ENCODE peak calls at places on chromosome 6, in seven cellular contexts. One of them, this sample, is unnamed. For H3K4me1, the result is how much of the 10 kb centered on the place peaks cover.

GRCh38 chr6:155646443-155646842 is 190.8 kb upstream of the NOX3 start:
- DNase-seq in CD4-positive, CD25-positive, alpha-beta regulatory T cell: no peak
- DNase-seq in H1: no peak
- DNase-seq in CD4-positive, alpha-beta memory T cell: no peak
- DNase-seq in CD8-positive, alpha-beta T cell: no peak
- DNase-seq in spleen: no peak
- DNase-seq in PC-3: no peak
- DNase-seq in this sample: no peak

GRCh38 chr6:145699462-145699861 is 35.9 kb downstream of the EPM2A start:
- DNase-seq in CD4-positive, CD25-positive, alpha-beta regulatory T cell: no peak
- DNase-seq in H1: no peak
- DNase-seq in CD4-positive, alpha-beta memory T cell: no peak
- DNase-seq in CD8-positive, alpha-beta T cell: no peak
- DNase-seq in spleen: no peak
- DNase-seq in PC-3: peak
- DNase-seq in this sample: no peak

GRCh38 chr6:108621117-108621516 is 60.4 kb downstream of the FOXO3 start:
- DNase-seq in CD4-positive, CD25-positive, alpha-beta regulatory T cell: no peak
- DNase-seq in H1: no peak
- DNase-seq in CD4-positive, alpha-beta memory T cell: no peak
- DNase-seq in CD8-positive, alpha-beta T cell: no peak
- DNase-seq in spleen: no peak
- DNase-seq in PC-3: peak
- DNase-seq in this sample: no peak

GRCh38 chr6:156378853-156379252 is 398.3 kb upstream of the ARID1B start:
- DNase-seq in CD4-positive, CD25-positive, alpha-beta regulatory T cell: peak
- DNase-seq in H1: no peak
- DNase-seq in CD4-positive, alpha-beta memory T cell: no peak
- DNase-seq in CD8-positive, alpha-beta T cell: no peak
- DNase-seq in spleen: no peak
- DNase-seq in PC-3: no peak
- DNase-seq in this sample: no peak

GRCh38 chr6:34305982-34306702 is 57.3 kb upstream of the SMIM29 start:
- DNase-seq in CD4-positive, CD25-positive, alpha-beta regulatory T cell: no peak
- DNase-seq in H1: no peak
- DNase-seq in CD4-positive, alpha-beta memory T cell: no peak
- DNase-seq in CD8-positive, alpha-beta T cell: no peak
- DNase-seq in spleen: no peak
- DNase-seq in PC-3: no peak
- DNase-seq in this sample: no peak

GRCh38 chr6:131765081-131765852 is 42.6 kb upstream of the ENPP1 start:
- DNase-seq in CD4-positive, CD25-positive, alpha-beta regulatory T cell: no peak
- DNase-seq in H1: no peak
- DNase-seq in CD4-positive, alpha-beta memory T cell: no peak
- DNase-seq in CD8-positive, alpha-beta T cell: no peak
- DNase-seq in spleen: no peak
- DNase-seq in PC-3: no peak
- DNase-seq in this sample: no peak

GRCh38 chr6:3518356-3518841 is 61.5 kb upstream of the SLC22A23 start:
- DNase-seq in CD4-positive, CD25-positive, alpha-beta regulatory T cell: no peak
- DNase-seq in H1: no peak
- DNase-seq in CD4-positive, alpha-beta memory T cell: no peak
- DNase-seq in CD8-positive, alpha-beta T cell: no peak
- DNase-seq in spleen: no peak
- DNase-seq in PC-3: peak
- DNase-seq in this sample: no peak

GRCh38 chr6:113634352-113635163 is 222.6 kb upstream of the MARCKS start:
- DNase-seq in CD4-positive, CD25-positive, alpha-beta regulatory T cell: no peak
- DNase-seq in H1: no peak
- DNase-seq in CD4-positive, alpha-beta memory T cell: no peak
- DNase-seq in CD8-positive, alpha-beta T cell: no peak
- DNase-seq in spleen: no peak
- DNase-seq in PC-3: peak
- DNase-seq in this sample: no peak

GRCh38 chr6:122408697-122409458 is 9.4 kb downstream of the HSF2 start:
- DNase-seq in CD4-positive, CD25-positive, alpha-beta regulatory T cell: peak
- DNase-seq in H1: no peak
- DNase-seq in CD4-positive, alpha-beta memory T cell: peak
- DNase-seq in CD8-positive, alpha-beta T cell: no peak
- DNase-seq in spleen: no peak
- DNase-seq in PC-3: no peak
- DNase-seq in this sample: no peak

GRCh38 chr6:69865126-69865525 is 1.2 kb upstream of the COL19A1 start:
- DNase-seq in CD4-positive, CD25-positive, alpha-beta regulatory T cell: no peak
- DNase-seq in H1: no peak
- DNase-seq in CD4-positive, alpha-beta memory T cell: no peak
- DNase-seq in CD8-positive, alpha-beta T cell: no peak
- DNase-seq in spleen: no peak
- DNase-seq in PC-3: peak
- DNase-seq in this sample: no peak

GRCh38 chr6:93242049-93242448 is 177.3 kb downstream of the EPHA7 start:
- DNase-seq in CD4-positive, CD25-positive, alpha-beta regulatory T cell: no peak
- DNase-seq in H1: no peak
- DNase-seq in CD4-positive, alpha-beta memory T cell: no peak
- DNase-seq in CD8-positive, alpha-beta T cell: no peak
- DNase-seq in spleen: no peak
- DNase-seq in PC-3: no peak
- DNase-seq in this sample: no peak

GRCh38 chr6:5338177-5338960 is 77.1 kb downstream of the FARS2 start:
- DNase-seq in CD4-positive, CD25-positive, alpha-beta regulatory T cell: no peak
- DNase-seq in H1: no peak
- DNase-seq in CD4-positive, alpha-beta memory T cell: no peak
- DNase-seq in CD8-positive, alpha-beta T cell: no peak
- DNase-seq in spleen: no peak
- DNase-seq in PC-3: no peak
- DNase-seq in this sample: no peak

GRCh38 chr6:133817460-133818047 is 71.4 kb upstream of the TCF21 start:
- DNase-seq in CD4-positive, CD25-positive, alpha-beta regulatory T cell: no peak
- DNase-seq in H1: peak
- DNase-seq in CD4-positive, alpha-beta memory T cell: no peak
- DNase-seq in CD8-positive, alpha-beta T cell: peak
- DNase-seq in spleen: no peak
- DNase-seq in PC-3: peak
- DNase-seq in this sample: no peak

GRCh38 chr6:310671-311070 is 18.4 kb downstream of the DUSP22 start:
- DNase-seq in CD4-positive, CD25-positive, alpha-beta regulatory T cell: no peak
- DNase-seq in H1: no peak
- DNase-seq in CD4-positive, alpha-beta memory T cell: no peak
- DNase-seq in CD8-positive, alpha-beta T cell: no peak
- DNase-seq in spleen: no peak
- DNase-seq in PC-3: no peak
- DNase-seq in this sample: no peak
- H3K4me1 ChIP-seq in CD4-positive, CD25-positive, alpha-beta regulatory T cell: under half
- H3K4me1 ChIP-seq in H1: under half
- H3K4me1 ChIP-seq in CD4-positive, alpha-beta memory T cell: under half
- H3K4me1 ChIP-seq in CD8-positive, alpha-beta T cell: under half
- H3K4me1 ChIP-seq in spleen: under half
- H3K4me1 ChIP-seq in PC-3: under half
- H3K4me1 ChIP-seq in this sample: under half

GRCh38 chr6:42135722-42136121 is 6.7 kb downstream of the C6orf132 start:
- DNase-seq in CD4-positive, CD25-positive, alpha-beta regulatory T cell: no peak
- DNase-seq in H1: no peak
- DNase-seq in CD4-positive, alpha-beta memory T cell: no peak
- DNase-seq in CD8-positive, alpha-beta T cell: no peak
- DNase-seq in spleen: no peak
- DNase-seq in PC-3: no peak
- DNase-seq in this sample: no peak

GRCh38 chr6:42133926-42134325 is 8.5 kb downstream of the C6orf132 start:
- DNase-seq in CD4-positive, CD25-positive, alpha-beta regulatory T cell: no peak
- DNase-seq in H1: no peak
- DNase-seq in CD4-positive, alpha-beta memory T cell: no peak
- DNase-seq in CD8-positive, alpha-beta T cell: no peak
- DNase-seq in spleen: no peak
- DNase-seq in PC-3: no peak
- DNase-seq in this sample: no peak

GRCh38 chr6:42136508-42137191 is 5.8 kb downstream of the C6orf132 start:
- DNase-seq in CD4-positive, CD25-positive, alpha-beta regulatory T cell: no peak
- DNase-seq in H1: peak
- DNase-seq in CD4-positive, alpha-beta memory T cell: no peak
- DNase-seq in CD8-positive, alpha-beta T cell: peak
- DNase-seq in spleen: no peak
- DNase-seq in PC-3: peak
- DNase-seq in this sample: no peak

GRCh38 chr6:42137192-42137753 is 5.1 kb downstream of the C6orf132 start:
- DNase-seq in CD4-positive, CD25-positive, alpha-beta regulatory T cell: no peak
- DNase-seq in H1: peak
- DNase-seq in CD4-positive, alpha-beta memory T cell: no peak
- DNase-seq in CD8-positive, alpha-beta T cell: no peak
- DNase-seq in spleen: no peak
- DNase-seq in PC-3: peak
- DNase-seq in this sample: no peak

GRCh38 chr6:42135161-42135560 is 7.3 kb downstream of the C6orf132 start:
- DNase-seq in CD4-positive, CD25-positive, alpha-beta regulatory T cell: no peak
- DNase-seq in H1: no peak
- DNase-seq in CD4-positive, alpha-beta memory T cell: no peak
- DNase-seq in CD8-positive, alpha-beta T cell: no peak
- DNase-seq in spleen: no peak
- DNase-seq in PC-3: no peak
- DNase-seq in this sample: no peak
- H3K27ac ChIP-seq in CD4-positive, CD25-positive, alpha-beta regulatory T cell: no peak
- H3K27ac ChIP-seq in H1: no peak
- H3K27ac ChIP-seq in CD4-positive, alpha-beta memory T cell: no peak
- H3K27ac ChIP-seq in CD8-positive, alpha-beta T cell: no peak
- H3K27ac ChIP-seq in spleen: no peak
- H3K27ac ChIP-seq in PC-3: no peak
- H3K27ac ChIP-seq in this sample: no peak

GRCh38 chr6:31826793-31827285 is 699 bp upstream of the HSPA1B start:
- DNase-seq in CD4-positive, CD25-positive, alpha-beta regulatory T cell: no peak
- DNase-seq in H1: peak
- DNase-seq in CD4-positive, alpha-beta memory T cell: no peak
- DNase-seq in CD8-positive, alpha-beta T cell: peak
- DNase-seq in spleen: peak
- DNase-seq in PC-3: no peak
- DNase-seq in this sample: no peak

GRCh38 chr6:31821301-31822037 is 6.1 kb upstream of the HSPA1B start:
- DNase-seq in CD4-positive, CD25-positive, alpha-beta regulatory T cell: no peak
- DNase-seq in H1: peak
- DNase-seq in CD4-positive, alpha-beta memory T cell: no peak
- DNase-seq in CD8-positive, alpha-beta T cell: peak
- DNase-seq in spleen: peak
- DNase-seq in PC-3: peak
- DNase-seq in this sample: no peak

GRCh38 chr6:31822038-31822821 is 5.3 kb upstream of the HSPA1B start:
- DNase-seq in CD4-positive, CD25-positive, alpha-beta regulatory T cell: peak
- DNase-seq in H1: peak
- DNase-seq in CD4-positive, alpha-beta memory T cell: peak
- DNase-seq in CD8-positive, alpha-beta T cell: peak
- DNase-seq in spleen: peak
- DNase-seq in PC-3: peak
- DNase-seq in this sample: peak

GRCh38 chr6:31827286-31828079 is at the start of gene HSPA1B:
- DNase-seq in CD4-positive, CD25-positive, alpha-beta regulatory T cell: peak
- DNase-seq in H1: peak
- DNase-seq in CD4-positive, alpha-beta memory T cell: peak
- DNase-seq in CD8-positive, alpha-beta T cell: peak
- DNase-seq in spleen: peak
- DNase-seq in PC-3: peak
- DNase-seq in this sample: peak

DNA sequence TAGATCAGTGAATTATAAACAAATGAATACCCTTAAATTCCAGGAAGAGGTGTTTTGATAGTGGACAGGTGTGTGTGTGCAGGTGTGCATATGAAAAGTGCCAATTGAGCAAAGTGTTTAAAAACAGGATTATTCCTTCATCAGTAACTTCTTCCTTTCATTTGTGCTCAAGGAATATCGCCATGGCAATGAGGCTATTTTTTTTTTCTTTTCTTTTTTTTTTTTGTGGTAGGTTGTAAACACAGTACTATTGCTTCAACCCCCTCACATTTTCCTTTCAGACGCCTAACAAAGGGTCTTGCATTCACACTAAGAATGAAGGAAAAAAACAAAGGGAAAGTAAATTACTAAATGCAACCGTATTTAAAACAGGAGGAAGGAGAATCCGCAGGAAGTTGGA is 2.0 kb upstream of the HSPA1B start:
- DNase-seq in CD4-positive, CD25-positive, alpha-beta regulatory T cell: no peak
- DNase-seq in H1: no peak
- DNase-seq in CD4-positive, alpha-beta memory T cell: no peak
- DNase-seq in CD8-positive, alpha-beta T cell: no peak
- DNase-seq in spleen: no peak
- DNase-seq in PC-3: no peak
- DNase-seq in this sample: no peak
- H3K4me1 ChIP-seq in CD4-positive, CD25-positive, alpha-beta regulatory T cell: under half
- H3K4me1 ChIP-seq in H1: under half
- H3K4me1 ChIP-seq in CD4-positive, alpha-beta memory T cell: under half
- H3K4me1 ChIP-seq in CD8-positive, alpha-beta T cell: under half
- H3K4me1 ChIP-seq in spleen: under half
- H3K4me1 ChIP-seq in PC-3: under half
- H3K4me1 ChIP-seq in this sample: under half

GRCh38 chr6:111925296-111925695 is 52.0 kb upstream of the FYN start:
- DNase-seq in CD4-positive, CD25-positive, alpha-beta regulatory T cell: no peak
- DNase-seq in H1: no peak
- DNase-seq in CD4-positive, alpha-beta memory T cell: no peak
- DNase-seq in CD8-positive, alpha-beta T cell: no peak
- DNase-seq in spleen: no peak
- DNase-seq in PC-3: peak
- DNase-seq in this sample: no peak
- H3K27ac ChIP-seq in CD4-positive, CD25-positive, alpha-beta regulatory T cell: no peak
- H3K27ac ChIP-seq in H1: no peak
- H3K27ac ChIP-seq in CD4-positive, alpha-beta memory T cell: no peak
- H3K27ac ChIP-seq in CD8-positive, alpha-beta T cell: no peak
- H3K27ac ChIP-seq in spleen: no peak
- H3K27ac ChIP-seq in PC-3: peak
- H3K27ac ChIP-seq in this sample: no peak

GRCh38 chr6:36662827-36663256 is 15.7 kb upstream of the CDKN1A start:
- DNase-seq in CD4-positive, CD25-positive, alpha-beta regulatory T cell: no peak
- DNase-seq in H1: no peak
- DNase-seq in CD4-positive, alpha-beta memory T cell: no peak
- DNase-seq in CD8-positive, alpha-beta T cell: peak
- DNase-seq in spleen: no peak
- DNase-seq in PC-3: no peak
- DNase-seq in this sample: no peak

GRCh38 chr6:36666726-36667591 is 11.6 kb upstream of the CDKN1A start:
- DNase-seq in CD4-positive, CD25-positive, alpha-beta regulatory T cell: no peak
- DNase-seq in H1: peak
- DNase-seq in CD4-positive, alpha-beta memory T cell: no peak
- DNase-seq in CD8-positive, alpha-beta T cell: no peak
- DNase-seq in spleen: peak
- DNase-seq in PC-3: peak
- DNase-seq in this sample: no peak

GRCh38 chr6:36662380-36662779 is 16.1 kb upstream of the CDKN1A start:
- DNase-seq in CD4-positive, CD25-positive, alpha-beta regulatory T cell: no peak
- DNase-seq in H1: no peak
- DNase-seq in CD4-positive, alpha-beta memory T cell: no peak
- DNase-seq in CD8-positive, alpha-beta T cell: no peak
- DNase-seq in spleen: no peak
- DNase-seq in PC-3: no peak
- DNase-seq in this sample: no peak

GRCh38 chr6:36663504-36664446 is 14.7 kb upstream of the CDKN1A start:
- DNase-seq in CD4-positive, CD25-positive, alpha-beta regulatory T cell: no peak
- DNase-seq in H1: no peak
- DNase-seq in CD4-positive, alpha-beta memory T cell: no peak
- DNase-seq in CD8-positive, alpha-beta T cell: no peak
- DNase-seq in spleen: no peak
- DNase-seq in PC-3: no peak
- DNase-seq in this sample: no peak

GRCh38 chr6:36665180-36665579 is 13.3 kb upstream of the CDKN1A start:
- DNase-seq in CD4-positive, CD25-positive, alpha-beta regulatory T cell: no peak
- DNase-seq in H1: no peak
- DNase-seq in CD4-positive, alpha-beta memory T cell: no peak
- DNase-seq in CD8-positive, alpha-beta T cell: no peak
- DNase-seq in spleen: no peak
- DNase-seq in PC-3: no peak
- DNase-seq in this sample: no peak
- H3K4me1 ChIP-seq in CD4-positive, CD25-positive, alpha-beta regulatory T cell: under half
- H3K4me1 ChIP-seq in H1: under half
- H3K4me1 ChIP-seq in CD4-positive, alpha-beta memory T cell: under half
- H3K4me1 ChIP-seq in CD8-positive, alpha-beta T cell: under half
- H3K4me1 ChIP-seq in spleen: under half
- H3K4me1 ChIP-seq in PC-3: under half
- H3K4me1 ChIP-seq in this sample: under half

GRCh38 chr6:45479834-45480696 is 102.3 kb upstream of the SUPT3H start:
- DNase-seq in CD4-positive, CD25-positive, alpha-beta regulatory T cell: no peak
- DNase-seq in H1: no peak
- DNase-seq in CD4-positive, alpha-beta memory T cell: no peak
- DNase-seq in CD8-positive, alpha-beta T cell: no peak
- DNase-seq in spleen: no peak
- DNase-seq in PC-3: no peak
- DNase-seq in this sample: no peak
- H3K27ac ChIP-seq in CD4-positive, CD25-positive, alpha-beta regulatory T cell: no peak
- H3K27ac ChIP-seq in H1: no peak
- H3K27ac ChIP-seq in CD4-positive, alpha-beta memory T cell: no peak
- H3K27ac ChIP-seq in CD8-positive, alpha-beta T cell: no peak
- H3K27ac ChIP-seq in spleen: no peak
- H3K27ac ChIP-seq in PC-3: no peak
- H3K27ac ChIP-seq in this sample: no peak

This sample was measured in esophagus squamous epithelium.